ENCODE peak calls at places on chromosomes 5 and 9, in ten cellular contexts. One of them, this sample, is unnamed.

GRCh38 chr9:26219961-26220360 is 541.7 kb upstream of the TUSC1 start:
- DNase-seq in Panc1: no peak
- DNase-seq in ovary: no peak
- DNase-seq in sigmoid colon: no peak
- DNase-seq in SJCRH30: no peak
- DNase-seq in effector memory CD4-positive, alpha-beta T cell: no peak
- DNase-seq in neuronal stem cell: no peak
- DNase-seq in endothelial cell of umbilical vein: no peak
- DNase-seq in aorta: no peak
- DNase-seq in psoas muscle: no peak
- DNase-seq in this sample: no peak

GRCh38 chr5:98880151-98880550 is 48.7 kb downstream of the CHD1 start:
- DNase-seq in psoas muscle: no peak
- DNase-seq in Panc1: no peak
- DNase-seq in SJCRH30: no peak
- DNase-seq in aorta: no peak
- DNase-seq in sigmoid colon: no peak
- DNase-seq in neuronal stem cell: no peak
- DNase-seq in effector memory CD4-positive, alpha-beta T cell: no peak
- DNase-seq in ovary: no peak
- DNase-seq in endothelial cell of umbilical vein: no peak
- DNase-seq in this sample: no peak

GRCh38 chr5:172740483-172741205 is 30.4 kb downstream of the DUSP1 start:
- DNase-seq in aorta: peak
- DNase-seq in Panc1: no peak
- DNase-seq in effector memory CD4-positive, alpha-beta T cell: no peak
- DNase-seq in endothelial cell of umbilical vein: no peak
- DNase-seq in SJCRH30: peak
- DNase-seq in psoas muscle: peak
- DNase-seq in sigmoid colon: peak
- DNase-seq in neuronal stem cell: no peak
- DNase-seq in ovary: peak
- DNase-seq in this sample: peak

GRCh38 chr5:14218897-14219573 is 75.9 kb downstream of the TRIO start:
- DNase-seq in effector memory CD4-positive, alpha-beta T cell: no peak
- DNase-seq in ovary: no peak
- DNase-seq in endothelial cell of umbilical vein: no peak
- DNase-seq in aorta: no peak
- DNase-seq in Panc1: no peak
- DNase-seq in psoas muscle: no peak
- DNase-seq in SJCRH30: no peak
- DNase-seq in sigmoid colon: no peak
- DNase-seq in neuronal stem cell: no peak
- DNase-seq in this sample: no peak

GRCh38 chr9:122820490-122820845 is 7.9 kb downstream of the PDCL start:
- DNase-seq in effector memory CD4-positive, alpha-beta T cell: no peak
- DNase-seq in aorta: no peak
- DNase-seq in sigmoid colon: no peak
- DNase-seq in Panc1: no peak
- DNase-seq in ovary: no peak
- DNase-seq in SJCRH30: no peak
- DNase-seq in neuronal stem cell: no peak
- DNase-seq in endothelial cell of umbilical vein: no peak
- DNase-seq in psoas muscle: no peak
- DNase-seq in this sample: no peak

GRCh38 chr5:134138416-134139376 is 24.2 kb downstream of the TCF7 start:
- DNase-seq in endothelial cell of umbilical vein: no peak
- DNase-seq in sigmoid colon: peak
- DNase-seq in effector memory CD4-positive, alpha-beta T cell: no peak
- DNase-seq in psoas muscle: no peak
- DNase-seq in neuronal stem cell: no peak
- DNase-seq in ovary: peak
- DNase-seq in Panc1: no peak
- DNase-seq in aorta: no peak
- DNase-seq in SJCRH30: no peak
- DNase-seq in this sample: no peak

GRCh38 chr9:18566125-18566524 is 92.2 kb downstream of the ADAMTSL1 start:
- DNase-seq in endothelial cell of umbilical vein: peak
- DNase-seq in SJCRH30: no peak
- DNase-seq in neuronal stem cell: no peak
- DNase-seq in psoas muscle: no peak
- DNase-seq in sigmoid colon: no peak
- DNase-seq in Panc1: peak
- DNase-seq in ovary: no peak
- DNase-seq in effector memory CD4-positive, alpha-beta T cell: no peak
- DNase-seq in aorta: no peak
- DNase-seq in this sample: no peak

GRCh38 chr5:133256276-133256675 is 204.5 kb downstream of the HSPA4 start:
- DNase-seq in ovary: no peak
- DNase-seq in aorta: no peak
- DNase-seq in sigmoid colon: no peak
- DNase-seq in SJCRH30: no peak
- DNase-seq in endothelial cell of umbilical vein: no peak
- DNase-seq in effector memory CD4-positive, alpha-beta T cell: no peak
- DNase-seq in neuronal stem cell: no peak
- DNase-seq in psoas muscle: no peak
- DNase-seq in Panc1: no peak
- DNase-seq in this sample: no peak

GRCh38 chr5:77171141-77171910 is 39.2 kb upstream of the PDE8B start:
- DNase-seq in SJCRH30: no peak
- DNase-seq in ovary: no peak
- DNase-seq in neuronal stem cell: no peak
- DNase-seq in endothelial cell of umbilical vein: no peak
- DNase-seq in psoas muscle: no peak
- DNase-seq in aorta: no peak
- DNase-seq in effector memory CD4-positive, alpha-beta T cell: no peak
- DNase-seq in Panc1: no peak
- DNase-seq in sigmoid colon: no peak
- DNase-seq in this sample: no peak

GRCh38 chr9:36717276-36717675 is 144.6 kb downstream of the MELK start:
- DNase-seq in aorta: no peak
- DNase-seq in neuronal stem cell: no peak
- DNase-seq in psoas muscle: no peak
- DNase-seq in SJCRH30: no peak
- DNase-seq in sigmoid colon: no peak
- DNase-seq in Panc1: no peak
- DNase-seq in ovary: no peak
- DNase-seq in endothelial cell of umbilical vein: no peak
- DNase-seq in effector memory CD4-positive, alpha-beta T cell: no peak
- DNase-seq in this sample: no peak

GRCh38 chr5:90386099-90386710 is 23.4 kb downstream of the CETN3 start:
- DNase-seq in SJCRH30: peak
- DNase-seq in psoas muscle: no peak
- DNase-seq in aorta: no peak
- DNase-seq in Panc1: no peak
- DNase-seq in endothelial cell of umbilical vein: peak
- DNase-seq in effector memory CD4-positive, alpha-beta T cell: no peak
- DNase-seq in ovary: no peak
- DNase-seq in neuronal stem cell: no peak
- DNase-seq in sigmoid colon: no peak
- DNase-seq in this sample: no peak

GRCh38 chr9:138078846-138079245 is 201.3 kb downstream of the CACNA1B start:
- DNase-seq in effector memory CD4-positive, alpha-beta T cell: no peak
- DNase-seq in psoas muscle: no peak
- DNase-seq in neuronal stem cell: no peak
- DNase-seq in aorta: no peak
- DNase-seq in Panc1: no peak
- DNase-seq in ovary: no peak
- DNase-seq in endothelial cell of umbilical vein: no peak
- DNase-seq in SJCRH30: no peak
- DNase-seq in sigmoid colon: no peak
- DNase-seq in this sample: no peak

GRCh38 chr5:180435594-180435993 is 58.6 kb upstream of the CNOT6 start:
- DNase-seq in Panc1: no peak
- DNase-seq in ovary: no peak
- DNase-seq in psoas muscle: no peak
- DNase-seq in neuronal stem cell: no peak
- DNase-seq in endothelial cell of umbilical vein: no peak
- DNase-seq in SJCRH30: no peak
- DNase-seq in effector memory CD4-positive, alpha-beta T cell: no peak
- DNase-seq in aorta: no peak
- DNase-seq in sigmoid colon: no peak
- DNase-seq in this sample: no peak

GRCh38 chr5:113047234-113047633 is 70.6 kb downstream of the DCP2 start:
- DNase-seq in endothelial cell of umbilical vein: no peak
- DNase-seq in ovary: peak
- DNase-seq in psoas muscle: no peak
- DNase-seq in Panc1: no peak
- DNase-seq in effector memory CD4-positive, alpha-beta T cell: no peak
- DNase-seq in neuronal stem cell: no peak
- DNase-seq in aorta: no peak
- DNase-seq in sigmoid colon: no peak
- DNase-seq in SJCRH30: no peak
- DNase-seq in this sample: no peak

GRCh38 chr5:139664727-139665351 is 16.7 kb downstream of the CXXC5 start:
- DNase-seq in endothelial cell of umbilical vein: no peak
- DNase-seq in psoas muscle: no peak
- DNase-seq in Panc1: no peak
- DNase-seq in neuronal stem cell: no peak
- DNase-seq in ovary: no peak
- DNase-seq in sigmoid colon: no peak
- DNase-seq in effector memory CD4-positive, alpha-beta T cell: no peak
- DNase-seq in SJCRH30: no peak
- DNase-seq in aorta: no peak
- DNase-seq in this sample: peak

GRCh38 chr5:139663207-139663606 is 15.1 kb downstream of the CXXC5 start:
- DNase-seq in SJCRH30: no peak
- DNase-seq in psoas muscle: no peak
- DNase-seq in Panc1: no peak
- DNase-seq in ovary: no peak
- DNase-seq in sigmoid colon: no peak
- DNase-seq in effector memory CD4-positive, alpha-beta T cell: no peak
- DNase-seq in aorta: no peak
- DNase-seq in endothelial cell of umbilical vein: no peak
- DNase-seq in neuronal stem cell: no peak
- DNase-seq in this sample: no peak

GRCh38 chr5:139663752-139664151 is 15.6 kb downstream of the CXXC5 start:
- DNase-seq in endothelial cell of umbilical vein: no peak
- DNase-seq in SJCRH30: no peak
- DNase-seq in Panc1: no peak
- DNase-seq in ovary: no peak
- DNase-seq in neuronal stem cell: no peak
- DNase-seq in psoas muscle: no peak
- DNase-seq in aorta: no peak
- DNase-seq in effector memory CD4-positive, alpha-beta T cell: no peak
- DNase-seq in sigmoid colon: no peak
- DNase-seq in this sample: no peak

GRCh38 chr5:139665626-139666025 is 17.5 kb downstream of the CXXC5 start:
- DNase-seq in ovary: no peak
- DNase-seq in Panc1: no peak
- DNase-seq in endothelial cell of umbilical vein: no peak
- DNase-seq in sigmoid colon: no peak
- DNase-seq in SJCRH30: no peak
- DNase-seq in effector memory CD4-positive, alpha-beta T cell: no peak
- DNase-seq in aorta: no peak
- DNase-seq in psoas muscle: no peak
- DNase-seq in neuronal stem cell: no peak
- DNase-seq in this sample: no peak

GRCh38 chr5:139664273-139664693 is 16.1 kb downstream of the CXXC5 start:
- DNase-seq in SJCRH30: no peak
- DNase-seq in ovary: no peak
- DNase-seq in effector memory CD4-positive, alpha-beta T cell: no peak
- DNase-seq in endothelial cell of umbilical vein: no peak
- DNase-seq in Panc1: no peak
- DNase-seq in sigmoid colon: peak
- DNase-seq in aorta: peak
- DNase-seq in neuronal stem cell: no peak
- DNase-seq in psoas muscle: peak
- DNase-seq in this sample: no peak
- H3K27ac ChIP-seq in SJCRH30: no peak
- H3K27ac ChIP-seq in ovary: no peak
- H3K27ac ChIP-seq in effector memory CD4-positive, alpha-beta T cell: no peak
- H3K27ac ChIP-seq in endothelial cell of umbilical vein: no peak
- H3K27ac ChIP-seq in Panc1: peak
- H3K27ac ChIP-seq in sigmoid colon: peak
- H3K27ac ChIP-seq in aorta: no peak
- H3K27ac ChIP-seq in neuronal stem cell: no peak
- H3K27ac ChIP-seq in psoas muscle: peak
- H3K27ac ChIP-seq in this sample: peak

GRCh38 chr5:131280417-131280816 is 16.6 kb downstream of the CDC42SE2 start:
- DNase-seq in sigmoid colon: no peak
- DNase-seq in neuronal stem cell: no peak
- DNase-seq in aorta: no peak
- DNase-seq in endothelial cell of umbilical vein: no peak
- DNase-seq in ovary: no peak
- DNase-seq in psoas muscle: no peak
- DNase-seq in effector memory CD4-positive, alpha-beta T cell: no peak
- DNase-seq in SJCRH30: no peak
- DNase-seq in Panc1: no peak
- DNase-seq in this sample: no peak
- H3K27ac ChIP-seq in sigmoid colon: no peak
- H3K27ac ChIP-seq in neuronal stem cell: no peak
- H3K27ac ChIP-seq in aorta: no peak
- H3K27ac ChIP-seq in endothelial cell of umbilical vein: no peak
- H3K27ac ChIP-seq in ovary: no peak
- H3K27ac ChIP-seq in psoas muscle: no peak
- H3K27ac ChIP-seq in effector memory CD4-positive, alpha-beta T cell: peak
- H3K27ac ChIP-seq in SJCRH30: no peak
- H3K27ac ChIP-seq in Panc1: no peak
- H3K27ac ChIP-seq in this sample: no peak

GRCh38 chr9:95031711-95032461 is 285.6 kb downstream of the FANCC start:
- DNase-seq in aorta: no peak
- DNase-seq in endothelial cell of umbilical vein: no peak
- DNase-seq in effector memory CD4-positive, alpha-beta T cell: no peak
- DNase-seq in SJCRH30: peak
- DNase-seq in psoas muscle: no peak
- DNase-seq in Panc1: no peak
- DNase-seq in sigmoid colon: no peak
- DNase-seq in neuronal stem cell: no peak
- DNase-seq in ovary: no peak
- DNase-seq in this sample: no peak
- H3K27ac ChIP-seq in aorta: peak
- H3K27ac ChIP-seq in endothelial cell of umbilical vein: no peak
- H3K27ac ChIP-seq in effector memory CD4-positive, alpha-beta T cell: no peak
- H3K27ac ChIP-seq in SJCRH30: peak
- H3K27ac ChIP-seq in psoas muscle: peak
- H3K27ac ChIP-seq in Panc1: peak
- H3K27ac ChIP-seq in sigmoid colon: peak
- H3K27ac ChIP-seq in neuronal stem cell: no peak
- H3K27ac ChIP-seq in ovary: no peak
- H3K27ac ChIP-seq in this sample: peak

DNA sequence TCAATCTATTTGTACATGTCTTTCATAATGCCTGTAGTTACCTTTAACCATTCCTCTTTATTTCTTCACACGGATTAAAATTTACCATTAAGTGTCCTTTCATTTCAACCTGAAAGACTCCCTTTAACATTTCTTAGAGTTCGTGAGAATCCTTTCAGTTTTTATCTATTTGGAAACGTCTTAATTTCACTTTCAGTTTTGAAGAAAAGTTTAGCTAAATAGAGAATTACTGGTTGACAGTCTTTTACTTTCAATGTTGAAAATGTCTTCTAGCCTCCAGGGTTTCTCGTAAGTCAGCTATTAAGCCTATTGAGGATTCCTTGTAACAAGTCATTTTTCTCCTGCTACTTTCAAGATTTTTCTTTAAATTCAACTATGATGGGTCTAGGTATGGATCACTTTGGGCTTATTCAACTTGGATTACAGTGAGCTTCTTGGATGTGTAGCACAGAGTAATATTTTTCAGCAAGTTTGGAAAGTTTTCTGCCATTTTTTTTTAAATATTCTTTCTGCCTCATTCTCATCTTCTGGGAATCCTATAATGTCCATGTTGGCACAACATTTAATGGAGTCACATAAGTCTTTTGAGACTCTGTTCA is 48.5 kb downstream of the RFX3 start:
- DNase-seq in psoas muscle: no peak
- DNase-seq in effector memory CD4-positive, alpha-beta T cell: no peak
- DNase-seq in endothelial cell of umbilical vein: no peak
- DNase-seq in Panc1: no peak
- DNase-seq in aorta: no peak
- DNase-seq in ovary: no peak
- DNase-seq in SJCRH30: no peak
- DNase-seq in neuronal stem cell: no peak
- DNase-seq in sigmoid colon: no peak
- DNase-seq in this sample: no peak
- H3K27ac ChIP-seq in psoas muscle: no peak
- H3K27ac ChIP-seq in effector memory CD4-positive, alpha-beta T cell: peak
- H3K27ac ChIP-seq in endothelial cell of umbilical vein: no peak
- H3K27ac ChIP-seq in Panc1: no peak
- H3K27ac ChIP-seq in aorta: no peak
- H3K27ac ChIP-seq in ovary: no peak
- H3K27ac ChIP-seq in SJCRH30: no peak
- H3K27ac ChIP-seq in neuronal stem cell: no peak
- H3K27ac ChIP-seq in sigmoid colon: no peak
- H3K27ac ChIP-seq in this sample: no peak

This sample was measured in substantia nigra.